ENCODE peak calls at places on chromosomes 4 and X, in five cellular contexts. One of them, this sample, is unnamed.

GRCh38 chr4:98938386-98938785 is 9.5 kb upstream of the EIF4E start:
- DNase-seq in pancreas: no peak
- DNase-seq in suprapubic skin: no peak
- DNase-seq in MM.1S: no peak
- DNase-seq in mammary epithelial cell: peak
- DNase-seq in this sample: peak

GRCh38 chrX:44101300-44101699 is 128.1 kb upstream of the NDP start:
- DNase-seq in pancreas: no peak
- DNase-seq in suprapubic skin: no peak
- DNase-seq in MM.1S: no peak
- DNase-seq in mammary epithelial cell: peak
- DNase-seq in this sample: no peak

GRCh38 chr4:76931576-76932276 is 17.8 kb upstream of the SEPTIN11 start:
- DNase-seq in mammary epithelial cell: no peak
- DNase-seq in MM.1S: no peak
- DNase-seq in pancreas: no peak
- DNase-seq in suprapubic skin: no peak
- DNase-seq in this sample: no peak

GRCh38 chr4:7135389-7135746 is 57.0 kb upstream of the SORCS2 start:
- DNase-seq in mammary epithelial cell: no peak
- DNase-seq in pancreas: no peak
- DNase-seq in suprapubic skin: no peak
- DNase-seq in MM.1S: no peak
- DNase-seq in this sample: peak

GRCh38 chr4:57943672-57944071 is 833.5 kb upstream of the IGFBP7 start:
- DNase-seq in mammary epithelial cell: no peak
- DNase-seq in suprapubic skin: no peak
- DNase-seq in MM.1S: no peak
- DNase-seq in pancreas: no peak
- DNase-seq in this sample: peak

GRCh38 chr4:162506253-162506652 is 342.5 kb upstream of the FSTL5 start:
- DNase-seq in mammary epithelial cell: no peak
- DNase-seq in pancreas: no peak
- DNase-seq in suprapubic skin: no peak
- DNase-seq in MM.1S: no peak
- DNase-seq in this sample: peak

GRCh38 chrX:9315086-9315485 is 149.8 kb upstream of the TBL1X start:
- DNase-seq in mammary epithelial cell: no peak
- DNase-seq in suprapubic skin: no peak
- DNase-seq in pancreas: no peak
- DNase-seq in MM.1S: no peak
- DNase-seq in this sample: no peak

GRCh38 chrX:80388206-80388605 is 32.0 kb upstream of the TENT5D start:
- DNase-seq in mammary epithelial cell: no peak
- DNase-seq in suprapubic skin: no peak
- DNase-seq in pancreas: no peak
- DNase-seq in MM.1S: no peak
- DNase-seq in this sample: no peak

GRCh38 chr4:37890501-37891220 is at the start of gene TBC1D1:
- DNase-seq in pancreas: peak
- DNase-seq in MM.1S: peak
- DNase-seq in suprapubic skin: peak
- DNase-seq in mammary epithelial cell: peak
- DNase-seq in this sample: no peak

GRCh38 chr4:123417813-123418212 is 21.2 kb downstream of the SPRY1 start:
- DNase-seq in MM.1S: no peak
- DNase-seq in suprapubic skin: no peak
- DNase-seq in pancreas: no peak
- DNase-seq in mammary epithelial cell: no peak
- DNase-seq in this sample: no peak

DNA sequence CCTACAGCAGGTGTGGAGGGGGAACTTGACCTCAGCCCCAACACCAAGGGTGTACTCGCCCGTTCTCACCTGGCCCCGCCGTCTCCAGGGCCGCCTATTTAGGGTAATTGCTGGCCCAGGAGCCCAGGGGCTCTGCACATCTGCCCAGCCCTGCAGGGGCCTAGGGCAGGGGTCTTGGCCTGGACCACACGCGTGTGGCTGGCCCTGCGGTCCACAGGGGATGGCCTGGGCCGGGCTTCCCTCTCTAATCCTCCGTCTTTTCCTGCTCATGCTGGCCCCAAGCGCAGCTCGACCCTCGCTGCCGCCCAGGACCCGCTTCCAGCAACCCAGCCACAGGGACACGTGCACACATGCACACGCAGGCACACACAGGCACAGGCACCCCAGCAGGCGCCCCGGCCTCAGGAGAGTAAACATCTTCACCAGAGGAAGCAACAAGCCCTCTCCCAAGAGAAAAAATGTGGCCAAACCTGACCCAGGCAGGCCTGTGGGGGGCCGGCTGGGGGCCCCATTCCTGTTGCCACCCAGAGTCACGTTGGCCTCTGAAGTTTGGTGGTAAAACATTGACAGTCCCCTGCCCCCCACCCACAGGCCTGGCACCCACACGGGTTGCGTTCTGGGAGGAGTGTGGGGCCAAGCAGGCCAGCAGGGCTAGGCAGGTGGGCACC is 24.6 kb upstream of the FGFR3 start:
- DNase-seq in mammary epithelial cell: no peak
- DNase-seq in pancreas: no peak
- DNase-seq in suprapubic skin: no peak
- DNase-seq in MM.1S: no peak
- DNase-seq in this sample: no peak
- H3K4me3 ChIP-seq in mammary epithelial cell: no peak
- H3K4me3 ChIP-seq in pancreas: no peak
- H3K4me3 ChIP-seq in suprapubic skin: peak
- H3K4me3 ChIP-seq in MM.1S: no peak
- H3K4me3 ChIP-seq in this sample: no peak

GRCh38 chr4:174869334-174869733 is 40.3 kb upstream of the GLRA3 start:
- DNase-seq in MM.1S: no peak
- DNase-seq in mammary epithelial cell: no peak
- DNase-seq in pancreas: no peak
- DNase-seq in suprapubic skin: no peak
- DNase-seq in this sample: no peak

GRCh38 chr4:174874898-174875297 is 43.3 kb upstream of the ADAM29 start:
- DNase-seq in mammary epithelial cell: no peak
- DNase-seq in suprapubic skin: no peak
- DNase-seq in pancreas: no peak
- DNase-seq in MM.1S: no peak
- DNase-seq in this sample: no peak

GRCh38 chr4:174870311-174870710 is 41.3 kb upstream of the GLRA3 start:
- DNase-seq in mammary epithelial cell: no peak
- DNase-seq in pancreas: no peak
- DNase-seq in MM.1S: no peak
- DNase-seq in suprapubic skin: no peak
- DNase-seq in this sample: no peak

GRCh38 chr4:174871407-174871806 is 42.4 kb upstream of the GLRA3 start:
- DNase-seq in suprapubic skin: no peak
- DNase-seq in MM.1S: no peak
- DNase-seq in pancreas: no peak
- DNase-seq in mammary epithelial cell: no peak
- DNase-seq in this sample: no peak

GRCh38 chr4:174873931-174874330 is 44.2 kb upstream of the ADAM29 start:
- DNase-seq in pancreas: no peak
- DNase-seq in mammary epithelial cell: no peak
- DNase-seq in suprapubic skin: no peak
- DNase-seq in MM.1S: peak
- DNase-seq in this sample: peak
- TF ChIP-seq CTCF in pancreas: no peak
- TF ChIP-seq CTCF in mammary epithelial cell: peak
- TF ChIP-seq CTCF in suprapubic skin: no peak
- TF ChIP-seq CTCF in MM.1S: peak
- TF ChIP-seq CTCF in this sample: peak

GRCh38 chr4:43680416-43680815 is 768.2 kb downstream of the KCTD8 start:
- DNase-seq in suprapubic skin: no peak
- DNase-seq in mammary epithelial cell: no peak
- DNase-seq in MM.1S: no peak
- DNase-seq in pancreas: no peak
- DNase-seq in this sample: no peak

GRCh38 chr4:43682551-43682950 is 766.1 kb downstream of the KCTD8 start:
- DNase-seq in suprapubic skin: no peak
- DNase-seq in mammary epithelial cell: peak
- DNase-seq in pancreas: no peak
- DNase-seq in MM.1S: no peak
- DNase-seq in this sample: no peak
- H3K27ac ChIP-seq in suprapubic skin: no peak
- H3K27ac ChIP-seq in mammary epithelial cell: no peak
- H3K27ac ChIP-seq in pancreas: no peak
- H3K27ac ChIP-seq in MM.1S: no peak
- H3K27ac ChIP-seq in this sample: no peak

GRCh38 chr4:94528792-94529451 is 77.2 kb downstream of the PDLIM5 start:
- DNase-seq in mammary epithelial cell: no peak
- DNase-seq in MM.1S: no peak
- DNase-seq in suprapubic skin: no peak
- DNase-seq in pancreas: no peak
- DNase-seq in this sample: no peak

GRCh38 chr4:94523033-94523590 is 71.4 kb downstream of the PDLIM5 start:
- DNase-seq in MM.1S: no peak
- DNase-seq in mammary epithelial cell: no peak
- DNase-seq in suprapubic skin: no peak
- DNase-seq in pancreas: no peak
- DNase-seq in this sample: no peak

GRCh38 chr4:94523617-94524016 is 71.9 kb downstream of the PDLIM5 start:
- DNase-seq in mammary epithelial cell: peak
- DNase-seq in pancreas: no peak
- DNase-seq in MM.1S: no peak
- DNase-seq in suprapubic skin: no peak
- DNase-seq in this sample: peak

GRCh38 chr4:94527556-94528233 is 76.0 kb downstream of the PDLIM5 start:
- DNase-seq in mammary epithelial cell: peak
- DNase-seq in MM.1S: no peak
- DNase-seq in pancreas: no peak
- DNase-seq in suprapubic skin: no peak
- DNase-seq in this sample: no peak

DNA sequence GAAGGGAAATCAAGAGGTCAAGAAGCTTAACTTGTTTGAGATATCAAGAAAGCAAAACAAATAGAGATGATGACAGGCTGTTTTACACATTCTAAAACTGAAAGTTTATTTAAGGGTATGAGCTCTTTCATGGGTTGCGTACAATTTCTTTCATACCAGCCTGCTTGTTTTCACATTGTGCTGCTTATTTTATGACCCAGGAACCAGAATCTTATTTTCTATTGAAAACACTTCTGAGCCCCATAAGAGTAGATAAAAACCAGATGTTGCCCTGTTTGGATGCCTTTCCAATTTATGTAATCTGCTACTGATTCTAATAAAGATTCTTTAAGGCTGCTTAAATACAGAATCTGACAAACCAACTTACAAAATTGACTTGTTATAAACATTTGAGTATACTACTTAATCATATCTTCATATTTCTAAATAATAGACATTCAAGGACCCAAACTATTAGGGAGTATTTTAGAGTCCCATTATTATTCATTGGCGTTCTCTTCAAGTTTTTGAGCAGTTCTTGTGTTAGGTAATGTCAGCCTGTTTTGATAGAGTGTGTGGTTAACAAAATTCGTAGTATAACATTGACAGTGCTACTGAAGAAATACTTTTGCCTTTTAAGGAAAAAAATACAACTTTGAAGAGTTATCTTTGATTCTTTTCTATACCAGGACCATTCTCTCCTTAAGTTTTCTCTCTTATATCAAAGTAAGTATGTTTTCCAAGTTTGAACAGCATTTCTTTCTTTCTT is 74.4 kb downstream of the PDLIM5 start:
- DNase-seq in MM.1S: peak
- DNase-seq in pancreas: no peak
- DNase-seq in suprapubic skin: no peak
- DNase-seq in mammary epithelial cell: no peak
- DNase-seq in this sample: peak
- H3K4me3 ChIP-seq in MM.1S: no peak
- H3K4me3 ChIP-seq in pancreas: no peak
- H3K4me3 ChIP-seq in suprapubic skin: no peak
- H3K4me3 ChIP-seq in mammary epithelial cell: no peak
- H3K4me3 ChIP-seq in this sample: no peak

GRCh38 chr4:95510145-95510544 is 38.6 kb downstream of the UNC5C start:
- DNase-seq in pancreas: no peak
- DNase-seq in mammary epithelial cell: peak
- DNase-seq in suprapubic skin: no peak
- DNase-seq in MM.1S: no peak
- DNase-seq in this sample: peak
- TF ChIP-seq CTCF in pancreas: peak
- TF ChIP-seq CTCF in mammary epithelial cell: peak
- TF ChIP-seq CTCF in suprapubic skin: peak
- TF ChIP-seq CTCF in MM.1S: no peak
- TF ChIP-seq CTCF in this sample: peak

GRCh38 chr4:151324449-151325319 is 721 bp downstream of the SH3D19 start:
- DNase-seq in mammary epithelial cell: peak
- DNase-seq in pancreas: peak
- DNase-seq in MM.1S: no peak
- DNase-seq in suprapubic skin: no peak
- DNase-seq in this sample: peak

GRCh38 chr4:151321586-151321985 is 3.8 kb downstream of the SH3D19 start:
- DNase-seq in mammary epithelial cell: no peak
- DNase-seq in MM.1S: no peak
- DNase-seq in suprapubic skin: no peak
- DNase-seq in pancreas: no peak
- DNase-seq in this sample: no peak

GRCh38 chr4:151325320-151326246 is at the start of gene SH3D19:
- DNase-seq in pancreas: peak
- DNase-seq in suprapubic skin: peak
- DNase-seq in MM.1S: peak
- DNase-seq in mammary epithelial cell: peak
- DNase-seq in this sample: peak

GRCh38 chr4:151324124-151324448 is 1.3 kb downstream of the SH3D19 start:
- DNase-seq in suprapubic skin: no peak
- DNase-seq in pancreas: no peak
- DNase-seq in MM.1S: no peak
- DNase-seq in mammary epithelial cell: no peak
- DNase-seq in this sample: no peak

GRCh38 chr4:151322565-151322964 is 2.8 kb downstream of the SH3D19 start:
- DNase-seq in mammary epithelial cell: no peak
- DNase-seq in suprapubic skin: no peak
- DNase-seq in pancreas: no peak
- DNase-seq in MM.1S: no peak
- DNase-seq in this sample: no peak
- H3K27ac ChIP-seq in mammary epithelial cell: peak
- H3K27ac ChIP-seq in suprapubic skin: peak
- H3K27ac ChIP-seq in pancreas: no peak
- H3K27ac ChIP-seq in MM.1S: no peak
- H3K27ac ChIP-seq in this sample: no peak